ENCODE peak calls at places on chromosome 20, in nine cellular contexts. A is Daoy, D is endothelial cell of umbilical vein, B is fibroblast of pulmonary artery, P is omental fat pad, X is HS-27A, I is H54, H is uterus, L is choroid plexus epithelial cell. C is an unnamed sample.

GRCh38 chr20:21505161-21505809 is 8.6 kb downstream of the NKX2-2 start:
- DNase-seq in A (peak; percentile 69), D (peak; percentile 45), B (peak; percentile 51), P (peak; percentile 62), X (no peak), I (peak; percentile 85), H (no peak), L (peak; percentile 55), C (no peak)

GRCh38 chr20:23879328-23879798 is at the start of gene CST5:
- DNase-seq in A (no peak), D (no peak), B (no peak), P (no peak), X (no peak), I (no peak), H (no peak), L (no peak), C (no peak)

GRCh38 chr20:22866757-22867425 is 168.2 kb upstream of the SSTR4 start:
- DNase-seq in A (no peak), D (peak; percentile 48), B (peak; percentile 53), P (no peak), X (no peak), I (no peak), H (no peak), L (peak; percentile 48), C (no peak)

GRCh38 chr20:43191946-43192847 is 2.5 kb upstream of the PTPRT start:
- DNase-seq in A (no peak), D (no peak), B (no peak), P (no peak), X (no peak), I (peak; percentile 49), H (no peak), L (peak; percentile 6), C (no peak)

GRCh38 chr20:23147964-23148720 is 62.0 kb upstream of the CD93 start:
- DNase-seq in A (peak; percentile 79), D (peak; percentile 84), B (peak; percentile 71), P (no peak), X (peak; percentile 33), I (peak; percentile 41), H (no peak), L (peak; percentile 54), C (peak; percentile 76)

GRCh38 chr20:59731371-59731770 is 127.0 kb downstream of the PHACTR3 start:
- DNase-seq in A (no peak), D (no peak), B (no peak), P (no peak), X (no peak), I (no peak), H (no peak), L (no peak), C (no peak)

GRCh38 chr20:278607-279571 is 11.7 kb downstream of the C20orf96 start:
- DNase-seq in A (no peak), D (no peak), B (peak; percentile 54), P (no peak), X (no peak), I (no peak), H (peak; percentile 43), L (peak; percentile 85), C (no peak)

GRCh38 chr20:5160882-5161281 is 34.1 kb downstream of the CDS2 start:
- DNase-seq in A (no peak), D (no peak), B (no peak), P (no peak), X (no peak), I (no peak), H (no peak), L (peak; percentile 13), C (no peak)

GRCh38 chr20:45918182-45918737 is 6.3 kb upstream of the PLTP start:
- DNase-seq in A (no peak), D (peak; percentile 33), B (peak; percentile 71), P (no peak), X (no peak), I (no peak), H (no peak), L (peak; percentile 91), C (no peak)

GRCh38 chr20:36273414-36274247 is 32.5 kb upstream of the DLGAP4 start:
- DNase-seq in A (peak; percentile 37), D (peak; percentile 26), B (peak; percentile 28), P (no peak), X (no peak), I (no peak), H (no peak), L (peak; percentile 45), C (no peak)

GRCh38 chr20:14055127-14055742 is 59.9 kb downstream of the MACROD2 start:
- DNase-seq in A (peak; percentile 19), D (peak; percentile 68), B (peak; percentile 79), P (no peak), X (peak; percentile 53), I (no peak), H (peak; percentile 27), L (peak; percentile 87), C (peak; percentile 24)

GRCh38 chr20:19408971-19409370 is 196.5 kb downstream of the SLC24A3 start:
- DNase-seq in A (no peak), D (no peak), B (no peak), P (no peak), X (no peak), I (no peak), H (no peak), L (peak; percentile 32), C (no peak)

GRCh38 chr20:52191132-52191435 is 495 bp downstream of the ZFP64 start:
- DNase-seq in A (no peak), D (no peak), B (no peak), P (no peak), X (peak; percentile 40), I (peak; percentile 33), H (no peak), L (peak; percentile 23), C (no peak)

GRCh38 chr20:62105592-62105991 is 16.7 kb upstream of the LSM14B start:
- DNase-seq in A (no peak), D (no peak), B (no peak), P (no peak), X (no peak), I (no peak), H (no peak), L (no peak), C (no peak)

GRCh38 chr20:48703511-48704219 is 124.1 kb downstream of the PREX1 start:
- DNase-seq in A (no peak), D (no peak), B (no peak), P (no peak), X (no peak), I (no peak), H (no peak), L (no peak), C (no peak)

GRCh38 chr20:44137210-44137781 is 49.7 kb downstream of the JPH2 start:
- DNase-seq in A (peak; percentile 27), D (no peak), B (peak; percentile 53), P (no peak), X (peak; percentile 31), I (no peak), H (peak; percentile 93), L (peak; percentile 25), C (peak; percentile 59)

GRCh38 chr20:52972965-52973819 is 1.0 kb downstream of the TSHZ2 start:
- DNase-seq in A (peak; percentile 47), D (no peak), B (no peak), P (no peak), X (no peak), I (no peak), H (peak; percentile 38), L (no peak), C (peak; percentile 3)

GRCh38 chr20:60977896-60978295 is 274.2 kb upstream of the CDH4 start:
- DNase-seq in A (no peak), D (no peak), B (no peak), P (no peak), X (no peak), I (no peak), H (no peak), L (no peak), C (no peak)

GRCh38 chr20:54267510-54268003 is 59.7 kb downstream of the PFDN4 start:
- DNase-seq in A (peak; percentile 37), D (no peak), B (peak; percentile 22), P (no peak), X (peak; percentile 26), I (no peak), H (no peak), L (no peak), C (peak; percentile 80)

GRCh38 chr20:2729251-2729713 is 36.7 kb downstream of the EBF4 start:
- DNase-seq in A (no peak), D (no peak), B (peak; percentile 53), P (no peak), X (no peak), I (no peak), H (no peak), L (no peak), C (no peak)

GRCh38 chr20:40463171-40463570 is 225.9 kb downstream of the MAFB start:
- DNase-seq in A (no peak), D (no peak), B (no peak), P (no peak), X (no peak), I (no peak), H (no peak), L (no peak), C (no peak)

GRCh38 chr20:49901588-49901987 is 13.7 kb downstream of the SPATA2 start:
- DNase-seq in A (no peak), D (no peak), B (no peak), P (no peak), X (no peak), I (no peak), H (no peak), L (no peak), C (no peak)

C was measured in SJSA1.